ENCODE peak calls at places on chromosomes 4 and X, in four cellular contexts. One of them, this sample, is unnamed.

GRCh38 chr4:156977435-156978160 is 6.0 kb upstream of the PDGFC start:
- DNase-seq in SK-N-SH: no peak
- DNase-seq in K562: no peak
- DNase-seq in GM12878: no peak
- DNase-seq in this sample: no peak

GRCh38 chr4:52915730-52916129 is 53.6 kb downstream of the RASL11B start:
- DNase-seq in GM12878: no peak
- DNase-seq in SK-N-SH: no peak
- DNase-seq in K562: no peak
- DNase-seq in this sample: no peak

GRCh38 chr4:76306882-76307669 is 543 bp downstream of the STBD1 start:
- DNase-seq in K562: no peak
- DNase-seq in SK-N-SH: peak
- DNase-seq in GM12878: no peak
- DNase-seq in this sample: peak

GRCh38 chr4:47531954-47532321 is 46.9 kb downstream of the ATP10D start:
- DNase-seq in K562: no peak
- DNase-seq in SK-N-SH: no peak
- DNase-seq in GM12878: no peak
- DNase-seq in this sample: no peak

GRCh38 chr4:37953620-37954325 is 6.4 kb upstream of the PTTG2 start:
- DNase-seq in SK-N-SH: no peak
- DNase-seq in K562: peak
- DNase-seq in GM12878: no peak
- DNase-seq in this sample: peak

GRCh38 chrX:135740683-135741149 is 27.3 kb downstream of the CT45A3 start:
- DNase-seq in K562: peak
- DNase-seq in GM12878: no peak
- DNase-seq in SK-N-SH: peak
- DNase-seq in this sample: peak

GRCh38 chrX:10110984-10111363 is 45.8 kb upstream of the CLCN4 start:
- DNase-seq in GM12878: peak
- DNase-seq in K562: no peak
- DNase-seq in SK-N-SH: no peak
- DNase-seq in this sample: no peak

GRCh38 chr4:140092094-140092820 is 61.7 kb downstream of the MAML3 start:
- DNase-seq in GM12878: no peak
- DNase-seq in SK-N-SH: peak
- DNase-seq in K562: peak
- DNase-seq in this sample: no peak

GRCh38 chr4:4356106-4357041 is 30.5 kb upstream of the NSG1 start:
- DNase-seq in K562: no peak
- DNase-seq in GM12878: no peak
- DNase-seq in SK-N-SH: no peak
- DNase-seq in this sample: no peak

GRCh38 chr4:14867847-14868246 is 134.4 kb upstream of the CPEB2 start:
- DNase-seq in GM12878: no peak
- DNase-seq in K562: peak
- DNase-seq in SK-N-SH: no peak
- DNase-seq in this sample: no peak

GRCh38 chr4:53123171-53123570 is 242.7 kb downstream of the SCFD2 start:
- DNase-seq in SK-N-SH: no peak
- DNase-seq in K562: no peak
- DNase-seq in GM12878: no peak
- DNase-seq in this sample: no peak

GRCh38 chr4:80393970-80394250 is 58.4 kb downstream of the CFAP299 start:
- DNase-seq in K562: no peak
- DNase-seq in SK-N-SH: no peak
- DNase-seq in GM12878: no peak
- DNase-seq in this sample: no peak

GRCh38 chrX:112654871-112655270 is 24.9 kb downstream of the LHFPL1 start:
- DNase-seq in K562: no peak
- DNase-seq in SK-N-SH: no peak
- DNase-seq in GM12878: no peak
- DNase-seq in this sample: no peak

GRCh38 chrX:126820700-126821420 is 1.3 kb downstream of the PRR32 start:
- DNase-seq in SK-N-SH: no peak
- DNase-seq in GM12878: no peak
- DNase-seq in K562: no peak
- DNase-seq in this sample: no peak

GRCh38 chrX:112644713-112645112 is 35.0 kb downstream of the LHFPL1 start:
- DNase-seq in SK-N-SH: no peak
- DNase-seq in GM12878: no peak
- DNase-seq in K562: no peak
- DNase-seq in this sample: no peak

GRCh38 chrX:25204182-25204581 is 188.4 kb upstream of the ARX start:
- DNase-seq in SK-N-SH: peak
- DNase-seq in K562: no peak
- DNase-seq in GM12878: no peak
- DNase-seq in this sample: no peak

GRCh38 chr4:132694775-132695174 is 454.3 kb upstream of the PCDH10 start:
- DNase-seq in SK-N-SH: no peak
- DNase-seq in GM12878: no peak
- DNase-seq in K562: no peak
- DNase-seq in this sample: no peak

GRCh38 chr4:2364654-2365053 is 53.8 kb downstream of the ZFYVE28 start:
- DNase-seq in K562: peak
- DNase-seq in GM12878: no peak
- DNase-seq in SK-N-SH: no peak
- DNase-seq in this sample: no peak

GRCh38 chr4:1834047-1834769 is 21.7 kb downstream of the LETM1 start:
- DNase-seq in GM12878: peak
- DNase-seq in SK-N-SH: no peak
- DNase-seq in K562: no peak
- DNase-seq in this sample: no peak

GRCh38 chr4:142567199-142567598 is 278.9 kb downstream of the INPP4B start:
- DNase-seq in K562: no peak
- DNase-seq in GM12878: no peak
- DNase-seq in SK-N-SH: no peak
- DNase-seq in this sample: no peak

GRCh38 chr4:27666943-27667342 is 806.3 kb downstream of the STIM2 start:
- DNase-seq in GM12878: no peak
- DNase-seq in K562: peak
- DNase-seq in SK-N-SH: peak
- DNase-seq in this sample: no peak

GRCh38 chrX:119853449-119853848 is 686 bp upstream of the UPF3B start:
- DNase-seq in GM12878: no peak
- DNase-seq in K562: peak
- DNase-seq in SK-N-SH: no peak
- DNase-seq in this sample: no peak

GRCh38 chr4:104262678-104263077 is 232.0 kb downstream of the CXXC4 start:
- DNase-seq in K562: no peak
- DNase-seq in SK-N-SH: no peak
- DNase-seq in GM12878: no peak
- DNase-seq in this sample: no peak

GRCh38 chr4:89308161-89308500 is 531 bp upstream of the GPRIN3 start:
- DNase-seq in SK-N-SH: no peak
- DNase-seq in K562: no peak
- DNase-seq in GM12878: no peak
- DNase-seq in this sample: no peak

GRCh38 chr4:89307446-89308160 is at the start of gene GPRIN3:
- DNase-seq in K562: no peak
- DNase-seq in GM12878: no peak
- DNase-seq in SK-N-SH: peak
- DNase-seq in this sample: no peak

GRCh38 chr4:89305712-89306437 is 1.7 kb downstream of the GPRIN3 start:
- DNase-seq in GM12878: no peak
- DNase-seq in K562: no peak
- DNase-seq in SK-N-SH: no peak
- DNase-seq in this sample: no peak

GRCh38 chr4:89307185-89307445 is 485 bp downstream of the GPRIN3 start:
- DNase-seq in GM12878: no peak
- DNase-seq in K562: no peak
- DNase-seq in SK-N-SH: no peak
- DNase-seq in this sample: no peak

DNA sequence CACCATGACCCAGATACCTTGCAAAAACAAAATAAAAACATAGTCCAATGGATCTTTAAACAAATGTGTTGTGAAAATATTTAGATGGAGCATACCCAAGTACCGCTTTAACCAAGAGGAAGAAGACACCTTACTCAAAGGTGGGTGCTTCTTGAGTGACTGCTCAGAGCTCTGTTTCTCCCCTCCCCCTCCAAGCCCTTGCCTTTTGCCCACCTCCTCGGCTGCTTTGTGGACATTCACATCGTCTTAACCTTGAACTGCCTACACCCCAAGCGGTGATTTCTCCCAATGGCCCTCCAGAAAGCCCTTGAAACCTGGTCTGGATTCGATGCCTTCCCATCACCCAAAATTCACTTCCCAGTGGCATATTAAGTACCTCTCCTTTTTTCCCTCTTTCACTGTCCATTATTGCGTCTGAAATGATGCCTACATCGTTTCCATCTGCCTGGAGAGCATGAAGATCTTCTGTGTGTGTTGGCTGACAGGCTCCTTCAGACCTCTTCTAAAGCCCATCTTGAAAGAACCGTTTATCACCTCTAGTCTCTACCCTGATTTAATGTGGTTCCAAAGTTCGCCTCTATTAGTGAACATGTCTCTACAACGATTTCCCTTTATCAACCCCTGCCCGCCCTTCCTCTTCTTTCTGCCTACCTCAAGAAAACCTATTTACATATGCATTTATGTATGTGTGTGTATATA is 965 bp downstream of the GPRIN3 start:
- DNase-seq in K562: no peak
- DNase-seq in SK-N-SH: no peak
- DNase-seq in GM12878: no peak
- DNase-seq in this sample: no peak
- H3K4me3 ChIP-seq in K562: no peak
- H3K4me3 ChIP-seq in SK-N-SH: no peak
- H3K4me3 ChIP-seq in GM12878: no peak
- H3K4me3 ChIP-seq in this sample: no peak

GRCh38 chr4:147362868-147363440 is 117.9 kb upstream of the EDNRA start:
- DNase-seq in GM12878: no peak
- DNase-seq in SK-N-SH: peak
- DNase-seq in K562: no peak
- DNase-seq in this sample: no peak
- TF ChIP-seq FOXM1 in GM12878: no peak
- TF ChIP-seq FOXM1 in SK-N-SH: no peak
- TF ChIP-seq FOXM1 in K562: no peak
- TF ChIP-seq FOXM1 in this sample: no peak

GRCh38 chr4:13207224-13207623 is 276.9 kb downstream of the RAB28 start:
- DNase-seq in GM12878: no peak
- DNase-seq in SK-N-SH: no peak
- DNase-seq in K562: no peak
- DNase-seq in this sample: no peak

GRCh38 chr4:13196721-13197120 is 287.4 kb downstream of the RAB28 start:
- DNase-seq in K562: no peak
- DNase-seq in GM12878: no peak
- DNase-seq in SK-N-SH: no peak
- DNase-seq in this sample: no peak

GRCh38 chr4:13202731-13203519 is 281.2 kb downstream of the RAB28 start:
- DNase-seq in K562: no peak
- DNase-seq in SK-N-SH: no peak
- DNase-seq in GM12878: no peak
- DNase-seq in this sample: no peak

DNA sequence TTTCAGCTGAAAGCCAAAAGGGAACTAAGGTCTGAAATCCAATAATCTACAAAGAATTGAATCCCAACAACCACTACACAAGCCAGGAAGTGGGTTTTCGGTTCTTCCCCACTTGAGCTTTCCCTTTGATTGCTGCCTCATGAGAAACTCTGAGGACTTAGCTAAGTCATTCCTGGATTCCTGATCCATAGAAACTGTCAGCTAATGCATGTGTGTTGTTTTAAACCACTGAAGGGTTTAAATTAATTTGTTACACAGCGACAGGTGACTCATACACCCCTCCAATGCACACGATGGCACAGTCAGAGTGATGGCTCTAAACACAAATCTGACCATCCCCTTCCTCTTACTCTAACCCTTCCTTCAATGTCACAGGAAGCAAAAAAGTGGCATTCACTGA is 282.9 kb downstream of the RAB28 start:
- DNase-seq in SK-N-SH: no peak
- DNase-seq in K562: no peak
- DNase-seq in GM12878: no peak
- DNase-seq in this sample: no peak
- TF ChIP-seq CTCF in SK-N-SH: no peak
- TF ChIP-seq CTCF in K562: no peak
- TF ChIP-seq CTCF in GM12878: no peak
- TF ChIP-seq CTCF in this sample: no peak

GRCh38 chr4:77852892-77853495 is 9.6 kb upstream of the MRPL1 start:
- DNase-seq in SK-N-SH: no peak
- DNase-seq in GM12878: peak
- DNase-seq in K562: no peak
- DNase-seq in this sample: no peak
- H3K4me3 ChIP-seq in SK-N-SH: no peak
- H3K4me3 ChIP-seq in GM12878: no peak
- H3K4me3 ChIP-seq in K562: no peak
- H3K4me3 ChIP-seq in this sample: no peak

GRCh38 chr4:147985376-147985775 is 253.5 kb downstream of the ARHGAP10 start:
- DNase-seq in K562: no peak
- DNase-seq in GM12878: no peak
- DNase-seq in SK-N-SH: no peak
- DNase-seq in this sample: no peak

GRCh38 chr4:147981305-147981704 is 249.4 kb downstream of the ARHGAP10 start:
- DNase-seq in K562: no peak
- DNase-seq in GM12878: peak
- DNase-seq in SK-N-SH: no peak
- DNase-seq in this sample: no peak

GRCh38 chr4:147987252-147987651 is 255.4 kb downstream of the ARHGAP10 start:
- DNase-seq in K562: no peak
- DNase-seq in GM12878: no peak
- DNase-seq in SK-N-SH: no peak
- DNase-seq in this sample: no peak

GRCh38 chr4:147984778-147985138 is 252.9 kb downstream of the ARHGAP10 start:
- DNase-seq in SK-N-SH: no peak
- DNase-seq in K562: no peak
- DNase-seq in GM12878: no peak
- DNase-seq in this sample: no peak

GRCh38 chr4:147984065-147984777 is 252.3 kb downstream of the ARHGAP10 start:
- DNase-seq in K562: peak
- DNase-seq in GM12878: no peak
- DNase-seq in SK-N-SH: peak
- DNase-seq in this sample: peak
- TF ChIP-seq FOXM1 in K562: no peak
- TF ChIP-seq FOXM1 in GM12878: no peak
- TF ChIP-seq FOXM1 in SK-N-SH: no peak
- TF ChIP-seq FOXM1 in this sample: no peak

GRCh38 chr4:88080626-88081025 is 73.2 kb downstream of the PKD2 start:
- DNase-seq in K562: no peak
- DNase-seq in SK-N-SH: no peak
- DNase-seq in GM12878: no peak
- DNase-seq in this sample: no peak
- TF ChIP-seq CTCF in K562: no peak
- TF ChIP-seq CTCF in SK-N-SH: no peak
- TF ChIP-seq CTCF in GM12878: no peak
- TF ChIP-seq CTCF in this sample: no peak

This sample was measured in HepG2.